ENCODE peak calls at places on chromosomes 12 and 14, in seven cellular contexts. C, D, R, T, I, J and B are unnamed samples.

GRCh38 chr14:74083161-74083560 is 1.1 kb downstream of the ALDH6A1 start:
- DNase-seq in J (peak; percentile 7), R (no peak), D (no peak), C (no peak), I (no peak), T (no peak), B (no peak)

GRCh38 chr12:112107728-112108447 is 695 bp downstream of the NAA25 start:
- DNase-seq in R (no peak), J (peak; percentile 41), T (peak; percentile 41), I (peak; percentile 29), D (no peak), C (peak; percentile 54), B (no peak)

GRCh38 chr12:65654230-65654629 is 170.1 kb upstream of the HMGA2 start:
- DNase-seq in J (no peak), C (no peak), R (no peak), I (no peak), D (no peak), T (no peak), B (no peak)

GRCh38 chr12:20588057-20588456 is 107.1 kb upstream of the SLCO1C1 start:
- DNase-seq in C (no peak), J (peak; percentile 5), I (no peak), D (no peak), T (no peak), R (no peak), B (no peak)

GRCh38 chr12:108638141-108638823 is 4.6 kb upstream of the SELPLG start:
- DNase-seq in T (peak; percentile 78), J (peak; percentile 91), R (peak; percentile 41), D (no peak), C (no peak), I (no peak), B (no peak)

GRCh38 chr12:131894981-131895639 is 688 bp downstream of the ULK1 start:
- DNase-seq in R (no peak), C (peak; percentile 15), J (peak; percentile 44), D (no peak), T (peak; percentile 43), I (no peak), B (no peak)

GRCh38 chr12:124369055-124369900 is 74.4 kb downstream of the RFLNA start:
- DNase-seq in C (no peak), T (no peak), I (no peak), J (no peak), D (peak; percentile 81), R (peak; percentile 89), B (no peak)

GRCh38 chr14:83473416-83473815 is 1939.8 kb upstream of the SEL1L start:
- DNase-seq in T (no peak), I (no peak), J (no peak), R (no peak), C (no peak), D (no peak), B (no peak)

GRCh38 chr14:53851394-53852056 is 105.1 kb downstream of the BMP4 start:
- DNase-seq in C (no peak), D (peak; percentile 19), T (no peak), I (no peak), R (no peak), J (no peak), B (no peak)

GRCh38 chr14:67722293-67722692 is 20.6 kb downstream of the RDH12 start:
- DNase-seq in J (peak; percentile 61), D (no peak), I (peak; percentile 57), C (no peak), R (peak; percentile 45), T (peak; percentile 58), B (no peak)

GRCh38 chr14:31059152-31059924 is 33.2 kb upstream of the STRN3 start:
- DNase-seq in C (no peak), T (no peak), I (peak; percentile 86), R (peak; percentile 45), D (peak; percentile 33), J (peak; percentile 37), B (no peak)

GRCh38 chr12:14207946-14208612 is 157.4 kb upstream of the ATF7IP start:
- DNase-seq in C (no peak), T (no peak), I (no peak), J (no peak), R (no peak), D (peak; percentile 75), B (no peak)

GRCh38 chr12:24378548-24379011 is 429.1 kb upstream of the SOX5 start:
- DNase-seq in C (no peak), D (no peak), R (no peak), I (no peak), J (peak; percentile 44), T (no peak), B (no peak)

GRCh38 chr12:120439646-120440247 is 1.8 kb downstream of the COX6A1 start:
- DNase-seq in J (peak; percentile 83), R (no peak), C (peak; percentile 90), D (peak; percentile 77), I (peak; percentile 79), T (peak; percentile 85), B (peak; percentile 80)

DNA sequence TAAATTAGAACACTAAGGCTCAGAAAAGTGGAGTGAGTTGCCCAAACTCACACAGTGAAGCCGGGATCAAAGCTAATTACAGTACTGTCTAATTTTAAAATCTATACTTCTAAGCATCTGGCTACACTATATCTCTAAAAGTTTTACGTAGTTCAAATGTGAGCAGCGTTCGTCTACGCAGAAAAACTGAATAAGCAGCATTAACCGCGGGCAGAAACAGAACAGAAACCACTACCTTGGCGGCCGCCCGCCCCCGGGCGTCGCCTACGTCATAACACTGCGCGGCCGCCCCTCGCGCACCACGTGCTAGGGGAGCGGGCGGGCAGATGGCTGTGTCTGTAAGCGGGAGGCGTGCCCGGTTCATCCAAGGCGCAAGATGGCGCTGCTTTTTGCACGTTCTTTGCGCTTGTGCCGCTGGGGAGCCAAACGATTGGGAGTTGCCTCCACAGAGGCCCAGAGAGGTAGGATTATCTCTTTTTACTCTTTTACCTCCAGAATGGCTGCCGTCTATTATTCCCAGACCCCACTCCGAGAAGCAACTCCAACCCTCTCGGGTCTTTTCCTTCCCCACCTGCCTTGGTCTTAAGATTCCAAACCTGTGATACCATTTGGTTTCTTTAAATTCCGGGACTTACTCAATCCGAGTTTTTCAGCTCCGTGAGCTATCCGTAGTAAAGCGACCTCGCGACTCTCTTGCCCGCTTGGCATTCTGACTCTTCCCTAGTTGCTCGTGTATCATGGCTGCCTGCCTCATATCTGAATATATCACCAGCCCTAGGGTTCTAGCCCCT is at the start of gene SPRYD4:
- DNase-seq in D (peak; percentile 94), J (peak; percentile 97), I (peak; percentile 93), T (peak; percentile 94), C (peak; percentile 95), R (peak; percentile 93), B (peak; percentile 96)
- TF ChIP-seq CTCF in D (peak; percentile 64), J (peak; percentile 46), I (peak; percentile 47), T (peak; percentile 32), C (no peak), R (peak; percentile 21), B (peak; percentile 63)

DNA sequence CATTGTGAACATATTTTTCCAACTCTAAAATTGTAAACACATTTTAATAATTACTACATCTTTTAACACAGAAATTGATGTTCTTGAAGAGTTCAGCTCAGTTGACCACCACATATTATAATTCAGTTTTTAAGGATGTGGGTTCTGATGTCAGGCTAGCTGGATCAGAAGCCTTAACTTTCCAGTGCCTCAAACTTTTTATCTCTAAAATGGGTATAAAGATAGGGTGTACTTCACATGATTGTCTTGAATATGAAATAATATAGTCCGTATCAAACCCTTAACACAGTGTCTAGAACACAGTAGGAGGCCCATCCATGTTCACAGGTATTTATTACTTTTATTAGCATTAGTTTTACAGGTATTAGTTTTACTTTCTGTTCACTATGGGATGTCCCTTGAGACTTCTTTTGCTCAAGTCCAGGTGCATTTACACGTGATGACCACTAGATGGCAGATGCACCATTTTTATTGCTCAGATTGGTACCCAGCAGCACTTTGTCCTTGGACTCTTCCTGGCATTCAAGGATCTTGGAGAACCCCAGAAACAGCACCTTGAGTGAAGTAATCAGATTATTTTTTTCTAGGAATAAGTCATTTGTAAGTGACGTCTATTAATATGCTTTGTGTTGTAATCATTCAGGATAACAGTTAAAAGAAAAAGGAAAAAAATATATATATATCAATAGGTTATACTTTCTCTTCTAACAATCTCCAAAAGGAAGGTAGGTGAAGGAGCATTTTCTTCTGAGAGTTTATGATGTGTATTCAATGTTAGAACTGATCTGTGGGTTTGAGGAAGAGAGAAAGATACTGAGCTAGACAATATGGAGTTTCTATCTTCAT is 580.2 kb downstream of the ETNK1 start:
- DNase-seq in C (peak; percentile 3), D (peak; percentile 47), R (no peak), T (no peak), J (peak; percentile 45), I (peak; percentile 19), B (peak; percentile 56)
- TF ChIP-seq CTCF in C (peak; percentile 94), D (peak; percentile 73), R (peak; percentile 87), T (peak; percentile 92), J (peak; percentile 97), I (peak; percentile 65), B (peak; percentile 93)

DNA sequence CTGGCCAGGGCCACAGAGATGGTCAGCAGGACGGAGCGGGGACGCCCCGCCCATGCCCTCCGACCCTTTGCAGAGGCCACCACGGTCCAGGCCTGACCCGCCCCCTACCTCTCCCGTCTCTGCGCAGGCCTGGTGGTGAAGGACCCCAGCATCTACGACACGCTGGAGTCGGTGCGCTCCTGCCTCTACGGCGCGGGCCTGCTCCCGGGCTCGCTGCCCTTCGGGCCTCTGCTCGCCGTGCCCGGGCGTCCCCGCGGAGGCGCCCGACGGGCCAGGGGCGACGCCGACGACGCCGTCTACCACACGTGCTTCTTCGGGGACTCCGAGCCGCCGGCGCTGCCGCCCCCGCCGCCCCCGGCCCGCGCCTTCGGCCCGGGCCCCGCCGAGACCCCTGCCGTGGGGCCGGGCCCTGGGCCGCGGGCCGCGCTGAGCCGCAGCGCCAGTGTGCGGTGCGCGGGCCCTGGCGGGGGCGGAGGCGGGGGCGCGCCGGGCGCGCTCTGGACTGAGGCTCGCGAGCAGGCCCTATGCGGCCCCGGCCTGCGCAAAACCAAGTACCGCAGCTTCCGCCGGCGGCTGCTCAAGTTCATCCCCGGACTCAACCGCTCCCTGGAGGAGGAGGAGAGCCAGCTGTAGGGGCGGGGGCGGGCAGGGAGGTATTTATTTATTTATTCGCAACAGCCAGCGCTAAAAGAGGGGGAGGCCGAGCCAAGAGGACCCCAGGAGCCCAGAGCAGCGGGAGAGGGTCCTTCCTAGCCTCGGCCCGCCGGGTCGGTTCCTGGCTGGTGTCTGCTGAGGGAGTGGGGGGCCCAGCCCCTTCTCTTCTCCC is 8.0 kb downstream of the TAMALIN start:
- DNase-seq in D (no peak), J (peak; percentile 68), C (no peak), R (no peak), T (peak; percentile 70), I (no peak), B (no peak)
- TF ChIP-seq CTCF in D (no peak), J (no peak), C (no peak), R (no peak), T (no peak), I (no peak), B (no peak)

GRCh38 chr14:105999361-106000028 is 473.1 kb downstream of the TMEM121 start:
- DNase-seq in T (no peak), R (no peak), D (no peak), C (peak; percentile 99), I (peak; percentile 56), J (peak; percentile 10), B (peak; percentile 68)
- TF ChIP-seq CTCF in T (peak; percentile 36), R (no peak), D (peak; percentile 47), C (peak; percentile 94), I (peak; percentile 54), J (peak; percentile 43), B (peak; percentile 84)

GRCh38 chr12:78562358-78563205 is 302.0 kb upstream of the SYT1 start:
- DNase-seq in T (no peak), I (no peak), R (no peak), C (no peak), D (peak; percentile 44), J (no peak), B (no peak)
- TF ChIP-seq CTCF in T (peak; percentile 73), I (peak; percentile 26), R (no peak), C (no peak), D (peak; percentile 72), J (peak; percentile 65), B (peak; percentile 7)